ENCODE peak calls at places on chromosomes 4 and X, in seven cellular contexts. B, C, Q, L, O, W and J are unnamed samples. For H3K4me1, the result is how much of the 10 kb centered on the place peaks cover.

GRCh38 chrX:71195959-71196727 is 26.9 kb upstream of the GJB1 start:
- DNase-seq in B (no peak), C (no peak), Q (no peak), L (no peak), O (no peak), W (no peak), J (no peak)

GRCh38 chr4:119898211-119898610 is 168.4 kb downstream of the MAD2L1 start:
- DNase-seq in B (peak), C (no peak), Q (peak), L (no peak), O (no peak), W (no peak), J (no peak)

GRCh38 chrX:13293700-13294099 is 26.2 kb downstream of the ATXN3L start:
- DNase-seq in B (no peak), C (no peak), Q (no peak), L (no peak), O (no peak), W (no peak), J (no peak)

GRCh38 chr4:95761871-95762270 is 78.0 kb upstream of the PDHA2 start:
- DNase-seq in B (no peak), C (no peak), Q (no peak), L (no peak), O (no peak), W (no peak), J (no peak)

GRCh38 chr4:67762091-67762490 is 7.9 kb upstream of the GNRHR start:
- DNase-seq in B (no peak), C (no peak), Q (no peak), L (no peak), O (no peak), W (no peak), J (no peak)

GRCh38 chrX:16827225-16827624 is 41.0 kb downstream of the TXLNG start:
- DNase-seq in B (no peak), C (no peak), Q (no peak), L (no peak), O (no peak), W (no peak), J (no peak)

GRCh38 chr4:78768447-78769177 is 7.5 kb upstream of the BMP2K start:
- DNase-seq in B (no peak), C (no peak), Q (no peak), L (no peak), O (no peak), W (no peak), J (no peak)

GRCh38 chr4:124386648-124387047 is 325.9 kb downstream of the ANKRD50 start:
- DNase-seq in B (no peak), C (no peak), Q (no peak), L (no peak), O (no peak), W (no peak), J (no peak)

GRCh38 chr4:80072607-80073361 is at the start of gene ANTXR2:
- DNase-seq in B (peak), C (peak), Q (peak), L (peak), O (peak), W (peak), J (peak)

GRCh38 chr4:109171098-109171497 is 131.4 kb downstream of the COL25A1 start:
- DNase-seq in B (no peak), C (no peak), Q (no peak), L (no peak), O (no peak), W (no peak), J (no peak)

GRCh38 chr4:165502919-165503907 is 124.4 kb downstream of the CPE start:
- DNase-seq in B (no peak), C (no peak), Q (no peak), L (no peak), O (peak), W (no peak), J (no peak)

GRCh38 chrX:44244008-44244407 is 99.5 kb downstream of the EFHC2 start:
- DNase-seq in B (peak), C (no peak), Q (no peak), L (no peak), O (no peak), W (no peak), J (no peak)

GRCh38 chr4:115323106-115323684 is 209.8 kb upstream of the NDST4 start:
- DNase-seq in B (no peak), C (no peak), Q (no peak), L (no peak), O (no peak), W (no peak), J (no peak)

GRCh38 chr4:20430555-20430954 is 178.8 kb downstream of the SLIT2 start:
- DNase-seq in B (no peak), C (no peak), Q (no peak), L (no peak), O (no peak), W (no peak), J (no peak)

GRCh38 chr4:139849219-139849618 is 183.6 kb downstream of the MGST2 start:
- DNase-seq in B (peak), C (no peak), Q (no peak), L (no peak), O (no peak), W (no peak), J (no peak)

GRCh38 chrX:56783450-56783831 is 54.4 kb downstream of the NBDY start:
- DNase-seq in B (peak), C (no peak), Q (no peak), L (no peak), O (no peak), W (peak), J (peak)

GRCh38 chr4:113784497-113785254 is 23.1 kb upstream of the CAMK2D start:
- DNase-seq in B (no peak), C (no peak), Q (no peak), L (no peak), O (no peak), W (no peak), J (no peak)

GRCh38 chrX:150450519-150451177 is 87.5 kb downstream of the MAMLD1 start:
- DNase-seq in B (no peak), C (no peak), Q (no peak), L (no peak), O (no peak), W (no peak), J (no peak)

GRCh38 chr4:119523399-119523798 is 105.2 kb downstream of the PDE5A start:
- DNase-seq in B (no peak), C (no peak), Q (no peak), L (no peak), O (no peak), W (no peak), J (no peak)

GRCh38 chr4:85725727-85726170 is 250.8 kb downstream of the ARHGAP24 start:
- DNase-seq in B (no peak), C (peak), Q (no peak), L (no peak), O (no peak), W (peak), J (no peak)

GRCh38 chr4:175066923-175067627 is 148.9 kb downstream of the ADAM29 start:
- DNase-seq in B (no peak), C (no peak), Q (no peak), L (no peak), O (no peak), W (no peak), J (no peak)

GRCh38 chrX:71454222-71454621 is 78.7 kb upstream of the OGT start:
- DNase-seq in B (no peak), C (no peak), Q (no peak), L (no peak), O (no peak), W (no peak), J (no peak)

GRCh38 chr4:34182346-34182745 is 2062.0 kb downstream of the ARAP2 start:
- DNase-seq in B (no peak), C (no peak), Q (no peak), L (no peak), O (no peak), W (no peak), J (no peak)

GRCh38 chr4:73922766-73923630 is 53.8 kb downstream of the CXCL1 start:
- DNase-seq in B (no peak), C (no peak), Q (no peak), L (no peak), O (no peak), W (no peak), J (no peak)
- TF ChIP-seq CTCF in B (peak), C (no peak), Q (no peak), L (peak), O (peak), W (peak), J (no peak)

DNA sequence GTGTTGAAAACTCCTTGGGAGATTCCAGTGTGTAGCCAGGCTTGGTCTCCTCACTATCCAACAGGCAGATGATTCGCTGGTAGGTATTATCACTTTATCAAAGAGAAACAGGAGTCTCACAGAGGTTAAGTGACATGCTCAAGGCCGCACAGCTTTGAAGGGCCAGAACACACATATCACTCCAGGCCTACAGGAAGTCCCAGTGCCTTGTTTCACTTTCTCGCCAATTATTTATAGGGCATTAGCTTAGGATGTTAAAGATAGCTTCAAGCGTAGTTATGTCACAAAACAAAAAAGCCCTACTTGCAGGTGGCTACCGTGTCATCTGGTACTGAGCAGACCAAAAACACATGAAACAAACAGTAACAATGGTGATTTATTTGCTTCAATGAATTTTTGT is 13.2 kb downstream of the ATP8A1 start:
- DNase-seq in B (no peak), C (no peak), Q (peak), L (no peak), O (no peak), W (no peak), J (no peak)
- H3K4me1 ChIP-seq in B (under half), C (under half), Q (under half), L (under half), O (under half), W (under half), J (under half)

DNA sequence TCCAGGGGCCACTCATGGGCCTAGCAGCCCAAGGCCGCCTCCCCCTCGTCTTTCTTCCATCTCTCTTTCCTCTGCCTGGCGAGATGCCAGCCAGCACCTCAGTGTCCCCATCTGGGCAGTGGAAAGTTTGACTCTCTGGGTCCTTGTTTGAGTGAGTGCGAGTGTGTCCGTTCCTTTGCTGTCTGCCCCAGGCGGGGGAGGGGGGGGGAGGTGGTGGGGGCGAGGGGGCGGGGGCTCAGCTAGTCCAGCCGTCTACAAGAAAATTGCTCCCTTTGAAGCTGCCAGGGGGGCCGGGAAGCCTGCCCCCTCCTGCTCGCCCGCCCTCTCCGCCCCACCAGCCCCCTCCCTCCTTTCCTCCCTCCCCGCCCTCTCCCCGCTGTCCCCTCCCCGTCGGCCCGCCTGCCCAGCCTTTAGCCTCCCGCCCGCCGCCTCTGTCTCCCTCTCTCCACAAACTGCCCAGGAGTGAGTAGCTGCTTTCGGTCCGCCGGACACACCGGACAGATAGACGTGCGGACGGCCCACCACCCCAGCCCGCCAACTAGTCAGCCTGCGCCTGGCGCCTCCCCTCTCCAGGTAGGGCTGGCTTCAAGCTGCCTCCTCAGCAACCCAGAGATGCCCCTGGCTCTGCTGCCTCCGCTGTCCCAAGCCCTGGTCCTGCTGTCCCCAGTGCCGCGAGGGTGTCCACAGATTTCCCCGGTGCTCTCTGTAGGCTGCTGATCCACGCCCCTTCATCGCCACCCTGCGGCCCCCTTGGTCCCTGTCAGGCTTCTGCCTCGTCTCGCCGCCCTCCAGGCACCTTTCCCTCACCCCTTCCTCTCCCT is at the start of gene BGN:
- DNase-seq in B (peak), C (peak), Q (peak), L (no peak), O (peak), W (peak), J (no peak)
- TF ChIP-seq CTCF in B (peak), C (peak), Q (peak), L (peak), O (no peak), W (no peak), J (peak)

GRCh38 chrX:39890807-39891206 is 207.0 kb downstream of the BCOR start:
- DNase-seq in B (no peak), C (no peak), Q (no peak), L (no peak), O (no peak), W (no peak), J (no peak)
- H3K4me1 ChIP-seq in B (under half), C (under half), Q (under half), L (under half), O (under half), W (under half), J (under half)

GRCh38 chrX:88135735-88136134 is 611.3 kb upstream of the CPXCR1 start:
- DNase-seq in B (no peak), C (no peak), Q (no peak), L (no peak), O (no peak), W (no peak), J (no peak)
- TF ChIP-seq CTCF in B (peak), C (no peak), Q (no peak), L (peak), O (peak), W (no peak), J (no peak)

DNA sequence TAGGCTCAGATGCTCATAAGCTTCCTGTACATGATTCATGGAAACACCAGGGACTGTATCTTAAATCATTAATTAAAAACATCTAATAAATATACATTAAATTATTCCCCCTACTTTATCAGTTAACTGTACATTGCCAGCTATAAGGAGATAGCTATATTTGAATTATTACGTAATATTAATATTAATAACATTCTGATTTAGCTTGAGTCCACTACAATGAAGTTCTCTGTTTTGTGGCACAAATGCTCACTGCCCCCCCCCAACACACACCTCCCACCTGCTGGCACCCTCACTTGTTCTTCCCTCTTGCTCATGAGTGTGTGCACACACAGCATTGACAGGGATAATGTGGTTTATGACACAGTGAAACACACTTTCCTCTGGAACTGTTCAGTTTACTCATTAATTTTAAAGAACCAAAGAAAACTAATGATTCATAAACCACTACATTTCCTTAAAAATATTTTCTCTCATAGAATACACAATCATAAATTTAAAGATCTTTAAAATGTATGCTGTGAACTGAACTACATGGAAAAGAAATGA is 187.3 kb downstream of the NR3C2 start:
- DNase-seq in B (no peak), C (no peak), Q (no peak), L (no peak), O (no peak), W (no peak), J (no peak)
- H3K4me1 ChIP-seq in B (under half), C (under half), Q (under half), L (under half), O (under half), W (under half), J (under half)

DNA sequence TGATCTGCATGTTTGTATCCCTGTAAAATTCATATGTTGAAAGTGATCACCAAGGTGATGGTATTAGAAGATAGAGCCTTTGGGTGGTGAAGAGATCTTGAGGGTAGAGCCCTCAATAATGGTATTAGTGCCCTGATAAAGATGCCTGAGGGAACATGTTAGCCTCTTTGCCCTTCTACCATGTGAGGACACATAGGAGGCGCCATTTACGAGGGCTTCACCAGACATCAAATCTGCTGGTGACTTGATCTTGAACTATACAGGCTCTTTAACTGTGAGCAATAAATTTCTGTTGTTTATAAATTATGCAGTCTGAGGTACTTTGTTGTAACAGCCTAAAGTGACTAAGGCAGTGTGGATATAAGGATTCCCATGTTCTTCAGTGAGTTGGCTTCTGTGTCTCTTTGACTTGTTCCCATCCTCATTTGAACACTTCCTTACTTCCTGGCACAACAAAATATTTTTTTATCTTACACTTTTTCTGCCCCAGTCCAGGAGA is 11.8 kb downstream of the MOB1B start:
- DNase-seq in B (no peak), C (no peak), Q (no peak), L (no peak), O (no peak), W (no peak), J (no peak)
- TF ChIP-seq CTCF in B (no peak), C (no peak), Q (no peak), L (no peak), O (no peak), W (no peak), J (no peak)

DNA sequence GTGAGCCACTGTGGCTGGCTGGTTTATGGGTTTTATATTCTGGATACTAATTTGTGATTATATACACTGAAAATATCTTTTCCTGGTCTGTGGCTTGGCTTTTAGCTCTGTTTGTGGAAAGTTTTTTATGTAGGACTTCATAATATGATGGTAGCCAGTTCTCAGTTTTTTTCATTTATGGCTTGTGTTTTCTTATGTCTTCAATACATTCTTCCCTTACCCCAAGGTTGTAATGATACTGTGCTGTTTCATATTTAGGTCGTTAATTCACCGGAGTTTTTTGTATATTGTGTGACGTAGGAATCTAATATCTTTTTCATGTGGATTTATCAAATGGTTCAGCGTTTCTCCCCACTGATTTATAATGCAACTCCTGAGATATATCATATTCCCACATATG is 6.6 kb downstream of the ZFX start:
- DNase-seq in B (no peak), C (no peak), Q (no peak), L (no peak), O (no peak), W (no peak), J (no peak)
- H3K4me1 ChIP-seq in B (under half), C (under half), Q (under half), L (under half), O (half or more), W (under half), J (half or more)